ENCODE peak calls at places on chromosomes 2 and 18, in four cellular contexts. One of them, this sample, is unnamed.

GRCh38 chr18:72376256-72376655 is 167.9 kb downstream of the CBLN2 start:
- DNase-seq in WTC11: no peak
- DNase-seq in GM06990: no peak
- DNase-seq in left ventricle myocardium inferior: no peak
- DNase-seq in this sample: no peak

GRCh38 chr2:237714690-237715458 is 83.7 kb upstream of the RBM44 start:
- DNase-seq in WTC11: no peak
- DNase-seq in left ventricle myocardium inferior: no peak
- DNase-seq in GM06990: no peak
- DNase-seq in this sample: no peak

GRCh38 chr2:69638630-69639029 is 4.9 kb downstream of the AAK1 start:
- DNase-seq in WTC11: no peak
- DNase-seq in GM06990: no peak
- DNase-seq in left ventricle myocardium inferior: no peak
- DNase-seq in this sample: no peak

GRCh38 chr2:120620025-120620793 is 115.5 kb upstream of the GLI2 start:
- DNase-seq in GM06990: no peak
- DNase-seq in left ventricle myocardium inferior: no peak
- DNase-seq in WTC11: no peak
- DNase-seq in this sample: peak

GRCh38 chr18:13414542-13414941 is 196.0 kb downstream of the LDLRAD4 start:
- DNase-seq in left ventricle myocardium inferior: no peak
- DNase-seq in GM06990: no peak
- DNase-seq in WTC11: no peak
- DNase-seq in this sample: no peak

GRCh38 chr2:207692206-207693065 is 19.0 kb upstream of the CCNYL1 start:
- DNase-seq in left ventricle myocardium inferior: no peak
- DNase-seq in GM06990: no peak
- DNase-seq in WTC11: peak
- DNase-seq in this sample: no peak

GRCh38 chr2:54274781-54275242 is 18.8 kb upstream of the TSPYL6 start:
- DNase-seq in WTC11: no peak
- DNase-seq in GM06990: no peak
- DNase-seq in left ventricle myocardium inferior: no peak
- DNase-seq in this sample: no peak

GRCh38 chr2:64947906-64948305 is 41.3 kb upstream of the SLC1A4 start:
- DNase-seq in WTC11: no peak
- DNase-seq in left ventricle myocardium inferior: no peak
- DNase-seq in GM06990: no peak
- DNase-seq in this sample: no peak

GRCh38 chr2:181904022-181904632 is 12.6 kb downstream of the ITPRID2 start:
- DNase-seq in WTC11: no peak
- DNase-seq in GM06990: peak
- DNase-seq in left ventricle myocardium inferior: no peak
- DNase-seq in this sample: peak

GRCh38 chr18:3211236-3211992 is 8.4 kb downstream of the MYOM1 start:
- DNase-seq in left ventricle myocardium inferior: no peak
- DNase-seq in WTC11: no peak
- DNase-seq in GM06990: no peak
- DNase-seq in this sample: peak

GRCh38 chr2:112001136-112001764 is 53.8 kb upstream of the TMEM87B start:
- DNase-seq in left ventricle myocardium inferior: no peak
- DNase-seq in WTC11: no peak
- DNase-seq in GM06990: no peak
- DNase-seq in this sample: no peak

GRCh38 chr18:35535297-35535696 is 37.5 kb upstream of the INO80C start:
- DNase-seq in left ventricle myocardium inferior: no peak
- DNase-seq in WTC11: no peak
- DNase-seq in GM06990: no peak
- DNase-seq in this sample: no peak

GRCh38 chr18:76480913-76481312 is 14.1 kb downstream of the ZNF516 start:
- DNase-seq in WTC11: peak
- DNase-seq in GM06990: no peak
- DNase-seq in left ventricle myocardium inferior: no peak
- DNase-seq in this sample: no peak

GRCh38 chr18:70499218-70499691 is 210.4 kb downstream of the SOCS6 start:
- DNase-seq in left ventricle myocardium inferior: no peak
- DNase-seq in GM06990: peak
- DNase-seq in WTC11: peak
- DNase-seq in this sample: no peak

GRCh38 chr2:3523551-3524041 is 4.3 kb upstream of the ADI1 start:
- DNase-seq in left ventricle myocardium inferior: no peak
- DNase-seq in WTC11: no peak
- DNase-seq in GM06990: no peak
- DNase-seq in this sample: peak

GRCh38 chr2:235516257-235516656 is 22.4 kb downstream of the AGAP1 start:
- DNase-seq in WTC11: no peak
- DNase-seq in left ventricle myocardium inferior: no peak
- DNase-seq in GM06990: no peak
- DNase-seq in this sample: no peak

GRCh38 chr2:9950521-9951271 is 797 bp upstream of the GRHL1 start:
- DNase-seq in GM06990: peak
- DNase-seq in left ventricle myocardium inferior: peak
- DNase-seq in WTC11: peak
- DNase-seq in this sample: no peak

GRCh38 chr18:55861266-55861665 is 273.3 kb upstream of the TCF4 start:
- DNase-seq in GM06990: no peak
- DNase-seq in WTC11: no peak
- DNase-seq in left ventricle myocardium inferior: no peak
- DNase-seq in this sample: peak

GRCh38 chr18:6198585-6198984 is 216.1 kb downstream of the L3MBTL4 start:
- DNase-seq in GM06990: no peak
- DNase-seq in WTC11: no peak
- DNase-seq in left ventricle myocardium inferior: no peak
- DNase-seq in this sample: no peak

GRCh38 chr18:24009651-24010333 is 4.8 kb upstream of the TTC39C start:
- DNase-seq in left ventricle myocardium inferior: no peak
- DNase-seq in WTC11: no peak
- DNase-seq in GM06990: peak
- DNase-seq in this sample: no peak

GRCh38 chr2:213818436-213818835 is 534.2 kb downstream of the SPAG16 start:
- DNase-seq in WTC11: no peak
- DNase-seq in left ventricle myocardium inferior: no peak
- DNase-seq in GM06990: no peak
- DNase-seq in this sample: peak

GRCh38 chr2:38537937-38538525 is 64.7 kb downstream of the HNRNPLL start:
- DNase-seq in GM06990: no peak
- DNase-seq in left ventricle myocardium inferior: no peak
- DNase-seq in WTC11: no peak
- DNase-seq in this sample: no peak

GRCh38 chr2:84301717-84302116 is 157.4 kb downstream of the SUCLG1 start:
- DNase-seq in left ventricle myocardium inferior: no peak
- DNase-seq in WTC11: no peak
- DNase-seq in GM06990: no peak
- DNase-seq in this sample: no peak

GRCh38 chr2:217864960-217865359 is 137.8 kb downstream of the TNS1 start:
- DNase-seq in WTC11: no peak
- DNase-seq in left ventricle myocardium inferior: no peak
- DNase-seq in GM06990: peak
- DNase-seq in this sample: no peak

GRCh38 chr2:107376910-107377309 is 449.8 kb upstream of the RGPD4 start:
- DNase-seq in GM06990: no peak
- DNase-seq in WTC11: no peak
- DNase-seq in left ventricle myocardium inferior: no peak
- DNase-seq in this sample: no peak

GRCh38 chr2:241020201-241020600 is 21.8 kb downstream of the SNED1 start:
- DNase-seq in WTC11: no peak
- DNase-seq in GM06990: no peak
- DNase-seq in left ventricle myocardium inferior: no peak
- DNase-seq in this sample: no peak

GRCh38 chr2:73536133-73536532 is 106.1 kb downstream of the NAT8 start:
- DNase-seq in GM06990: no peak
- DNase-seq in left ventricle myocardium inferior: no peak
- DNase-seq in WTC11: no peak
- DNase-seq in this sample: no peak

GRCh38 chr2:39497077-39497867 is 60.2 kb upstream of the MAP4K3 start:
- DNase-seq in left ventricle myocardium inferior: no peak
- DNase-seq in WTC11: no peak
- DNase-seq in GM06990: no peak
- DNase-seq in this sample: no peak

GRCh38 chr2:99201959-99202678 is 21.1 kb downstream of the MRPL30 start:
- DNase-seq in left ventricle myocardium inferior: no peak
- DNase-seq in GM06990: no peak
- DNase-seq in WTC11: no peak
- DNase-seq in this sample: no peak
- TF ChIP-seq CTCF in left ventricle myocardium inferior: no peak
- TF ChIP-seq CTCF in GM06990: no peak
- TF ChIP-seq CTCF in WTC11: peak
- TF ChIP-seq CTCF in this sample: peak

GRCh38 chr2:15729709-15730544 is 138.3 kb downstream of the DDX1 start:
- DNase-seq in GM06990: no peak
- DNase-seq in left ventricle myocardium inferior: no peak
- DNase-seq in WTC11: no peak
- DNase-seq in this sample: no peak

GRCh38 chr2:15728247-15728721 is 136.6 kb downstream of the DDX1 start:
- DNase-seq in GM06990: no peak
- DNase-seq in left ventricle myocardium inferior: no peak
- DNase-seq in WTC11: no peak
- DNase-seq in this sample: no peak

GRCh38 chr2:15727396-15728246 is 136.0 kb downstream of the DDX1 start:
- DNase-seq in WTC11: no peak
- DNase-seq in left ventricle myocardium inferior: no peak
- DNase-seq in GM06990: no peak
- DNase-seq in this sample: no peak

GRCh38 chr2:15730545-15731212 is 139.0 kb downstream of the DDX1 start:
- DNase-seq in GM06990: peak
- DNase-seq in WTC11: no peak
- DNase-seq in left ventricle myocardium inferior: peak
- DNase-seq in this sample: peak

GRCh38 chr2:15729001-15729400 is 137.3 kb downstream of the DDX1 start:
- DNase-seq in GM06990: no peak
- DNase-seq in WTC11: no peak
- DNase-seq in left ventricle myocardium inferior: no peak
- DNase-seq in this sample: no peak
- TF ChIP-seq CTCF in GM06990: no peak
- TF ChIP-seq CTCF in WTC11: no peak
- TF ChIP-seq CTCF in left ventricle myocardium inferior: no peak
- TF ChIP-seq CTCF in this sample: no peak

DNA sequence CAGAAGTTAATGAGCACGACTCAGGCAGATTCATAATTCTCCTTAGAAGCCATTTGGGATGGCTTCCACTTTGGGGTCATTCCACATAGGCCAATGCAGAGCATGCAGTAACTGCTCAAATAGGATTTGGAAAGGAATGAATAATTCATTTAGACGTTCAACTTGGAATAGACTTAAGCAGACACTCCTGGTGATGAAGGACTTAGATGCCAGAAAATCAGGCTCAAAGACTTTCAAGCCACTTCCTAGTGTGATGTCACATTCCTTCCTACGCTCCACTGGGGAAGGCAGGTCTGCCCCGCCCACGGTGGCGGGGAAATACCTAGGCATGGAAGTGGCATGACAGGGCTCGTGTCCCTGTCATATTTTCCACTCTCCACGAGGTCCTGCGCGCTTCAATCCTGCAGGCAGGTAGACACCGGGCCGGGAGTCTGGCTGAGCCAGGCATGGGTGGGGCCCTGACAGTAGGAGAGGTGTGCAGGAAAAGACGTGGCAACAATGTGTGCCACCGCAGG is at the start of gene IL1RL2:
- DNase-seq in WTC11: no peak
- DNase-seq in GM06990: no peak
- DNase-seq in left ventricle myocardium inferior: no peak
- DNase-seq in this sample: no peak
- TF ChIP-seq CTCF in WTC11: no peak
- TF ChIP-seq CTCF in GM06990: no peak
- TF ChIP-seq CTCF in left ventricle myocardium inferior: no peak
- TF ChIP-seq CTCF in this sample: no peak

GRCh38 chr2:8627692-8628085 is 54.2 kb upstream of the ID2 start:
- DNase-seq in left ventricle myocardium inferior: no peak
- DNase-seq in WTC11: no peak
- DNase-seq in GM06990: no peak
- DNase-seq in this sample: no peak
- TF ChIP-seq CTCF in left ventricle myocardium inferior: no peak
- TF ChIP-seq CTCF in WTC11: no peak
- TF ChIP-seq CTCF in GM06990: no peak
- TF ChIP-seq CTCF in this sample: no peak

GRCh38 chr2:18404708-18405107 is 155.7 kb downstream of the RDH14 start:
- DNase-seq in GM06990: no peak
- DNase-seq in left ventricle myocardium inferior: no peak
- DNase-seq in WTC11: no peak
- DNase-seq in this sample: no peak
- TF ChIP-seq CTCF in GM06990: peak
- TF ChIP-seq CTCF in left ventricle myocardium inferior: no peak
- TF ChIP-seq CTCF in WTC11: peak
- TF ChIP-seq CTCF in this sample: peak

GRCh38 chr2:122136071-122136470 is 380.6 kb downstream of the TSN start:
- DNase-seq in left ventricle myocardium inferior: no peak
- DNase-seq in GM06990: no peak
- DNase-seq in WTC11: peak
- DNase-seq in this sample: no peak
- TF ChIP-seq CTCF in left ventricle myocardium inferior: peak
- TF ChIP-seq CTCF in GM06990: peak
- TF ChIP-seq CTCF in WTC11: peak
- TF ChIP-seq CTCF in this sample: peak

GRCh38 chr18:10035306-10035991 is 121.6 kb downstream of the VAPA start:
- DNase-seq in WTC11: no peak
- DNase-seq in left ventricle myocardium inferior: no peak
- DNase-seq in GM06990: no peak
- DNase-seq in this sample: peak

GRCh38 chr18:10036479-10036878 is 122.7 kb downstream of the VAPA start:
- DNase-seq in GM06990: no peak
- DNase-seq in left ventricle myocardium inferior: no peak
- DNase-seq in WTC11: no peak
- DNase-seq in this sample: no peak

GRCh38 chr18:10037181-10037580 is 123.4 kb downstream of the VAPA start:
- DNase-seq in left ventricle myocardium inferior: no peak
- DNase-seq in WTC11: no peak
- DNase-seq in GM06990: no peak
- DNase-seq in this sample: no peak

GRCh38 chr18:10040287-10041011 is 126.6 kb downstream of the VAPA start:
- DNase-seq in left ventricle myocardium inferior: no peak
- DNase-seq in WTC11: no peak
- DNase-seq in GM06990: no peak
- DNase-seq in this sample: no peak

GRCh38 chr18:10038268-10038667 is 124.5 kb downstream of the VAPA start:
- DNase-seq in left ventricle myocardium inferior: no peak
- DNase-seq in WTC11: no peak
- DNase-seq in GM06990: no peak
- DNase-seq in this sample: no peak
- TF ChIP-seq CTCF in left ventricle myocardium inferior: no peak
- TF ChIP-seq CTCF in WTC11: no peak
- TF ChIP-seq CTCF in GM06990: peak
- TF ChIP-seq CTCF in this sample: peak

DNA sequence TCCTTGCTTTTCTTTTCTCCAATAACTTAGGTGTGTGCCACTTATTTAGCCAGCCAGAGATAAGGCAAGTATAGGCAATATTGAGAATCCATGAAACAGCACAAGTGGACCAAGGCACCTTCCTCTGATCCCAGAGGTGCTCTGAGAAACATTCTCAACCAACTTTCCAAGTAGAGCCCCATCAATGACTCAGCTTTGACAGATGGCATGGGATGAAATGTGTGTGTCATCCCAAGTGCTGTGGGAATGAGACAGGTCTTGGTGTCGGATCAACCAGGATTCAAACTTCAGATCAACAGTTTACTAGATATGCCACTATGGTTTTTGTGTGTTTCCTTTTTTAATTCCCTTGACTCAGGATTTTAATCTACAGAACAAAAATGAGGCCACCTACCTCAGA is 164.0 kb downstream of the GRB14 start:
- DNase-seq in GM06990: no peak
- DNase-seq in left ventricle myocardium inferior: no peak
- DNase-seq in WTC11: no peak
- DNase-seq in this sample: no peak
- TF ChIP-seq CTCF in GM06990: no peak
- TF ChIP-seq CTCF in left ventricle myocardium inferior: no peak
- TF ChIP-seq CTCF in WTC11: no peak
- TF ChIP-seq CTCF in this sample: no peak

This sample was measured in HFFc6.